ENCODE peak calls at places on chromosomes 6 and 20, in four cellular contexts. J, F, L and W are unnamed samples.

GRCh38 chr6:42120895-42121865 is 21.2 kb downstream of the C6orf132 start:
- DNase-seq in J (no peak), F (no peak), L (no peak), W (no peak)

GRCh38 chr20:56924976-56925695 is 296.0 kb downstream of the TFAP2C start:
- DNase-seq in J (peak), F (no peak), L (no peak), W (no peak)

GRCh38 chr6:128316258-128316952 is 204.0 kb downstream of the PTPRK start:
- DNase-seq in J (no peak), F (no peak), L (no peak), W (no peak)

GRCh38 chr6:21508753-21509152 is 84.8 kb upstream of the SOX4 start:
- DNase-seq in J (no peak), F (peak), L (no peak), W (no peak)

GRCh38 chr6:166736606-166737005 is 109.6 kb upstream of the RPS6KA2 start:
- DNase-seq in J (no peak), F (no peak), L (no peak), W (no peak)

GRCh38 chr6:219019-219570 is 73.2 kb upstream of the DUSP22 start:
- DNase-seq in J (no peak), F (no peak), L (peak), W (no peak)

GRCh38 chr20:64261138-64261537 is 5.6 kb downstream of the PCMTD2 start:
- DNase-seq in J (peak), F (no peak), L (no peak), W (no peak)

GRCh38 chr6:154740658-154741057 is 7.4 kb downstream of the SCAF8 start:
- DNase-seq in J (no peak), F (no peak), L (no peak), W (no peak)

GRCh38 chr6:25486580-25486979 is 165.4 kb upstream of the SCGN start:
- DNase-seq in J (peak), F (no peak), L (no peak), W (no peak)

GRCh38 chr6:130105996-130106704 is 87.8 kb downstream of the L3MBTL3 start:
- DNase-seq in J (no peak), F (no peak), L (no peak), W (peak)

GRCh38 chr6:54935739-54936138 is 89.2 kb downstream of the FAM83B start:
- DNase-seq in J (no peak), F (no peak), L (no peak), W (no peak)

GRCh38 chr6:157893238-157893637 is 70.2 kb downstream of the SNX9 start:
- DNase-seq in J (no peak), F (no peak), L (no peak), W (no peak)

GRCh38 chr6:38262609-38263008 is 377.1 kb downstream of the BTBD9 start:
- DNase-seq in J (no peak), F (no peak), L (no peak), W (no peak)

GRCh38 chr20:49583669-49584417 is 15.9 kb upstream of the PTGIS start:
- DNase-seq in J (no peak), F (peak), L (no peak), W (peak)

GRCh38 chr6:35452186-35453090 is at the start of gene FANCE:
- DNase-seq in J (peak), F (peak), L (peak), W (peak)

GRCh38 chr20:25696384-25697131 is at the start of gene ZNF337:
- DNase-seq in J (peak), F (peak), L (peak), W (peak)

GRCh38 chr20:19996970-19997369 is 20.2 kb upstream of the NAA20 start:
- DNase-seq in J (no peak), F (no peak), L (no peak), W (no peak)

GRCh38 chr20:53087034-53087777 is 115.0 kb downstream of the TSHZ2 start:
- DNase-seq in J (no peak), F (peak), L (no peak), W (no peak)

GRCh38 chr6:37607949-37608348 is 89.7 kb downstream of the MDGA1 start:
- DNase-seq in J (peak), F (peak), L (no peak), W (peak)

GRCh38 chr20:645318-646106 is 7.5 kb downstream of the SRXN1 start:
- DNase-seq in J (peak), F (peak), L (peak), W (peak)

DNA sequence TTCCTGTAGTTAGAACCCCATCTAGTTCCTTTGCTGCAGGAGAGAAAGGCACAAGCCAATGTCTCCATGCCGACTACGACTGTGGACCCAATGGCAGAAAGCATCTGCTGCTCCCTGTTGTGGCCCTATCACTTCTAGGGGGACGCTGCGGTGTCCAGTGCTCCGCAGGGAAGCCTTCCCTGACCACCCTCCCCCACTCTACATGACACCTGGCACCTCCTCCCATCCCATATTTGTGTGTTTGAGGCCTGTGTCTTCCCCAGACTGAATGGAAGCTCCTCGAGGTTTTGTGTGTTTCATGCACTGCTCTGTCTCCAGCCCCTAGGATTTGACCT is 159.5 kb downstream of the DTNBP1 start:
- DNase-seq in J (no peak), F (no peak), L (no peak), W (no peak)
- TF ChIP-seq NFIC in J (no peak), F (no peak), L (no peak), W (no peak)

GRCh38 chr6:27592481-27593199 is 119.7 kb upstream of the ZNF184 start:
- DNase-seq in J (no peak), F (peak), L (peak), W (peak)

GRCh38 chr6:27592107-27592480 is 119.2 kb upstream of the ZNF184 start:
- DNase-seq in J (no peak), F (no peak), L (no peak), W (no peak)

GRCh38 chr6:27593861-27594260 is 121.0 kb upstream of the ZNF184 start:
- DNase-seq in J (no peak), F (no peak), L (no peak), W (no peak)

GRCh38 chr6:27593200-27593818 is 120.4 kb upstream of the ZNF184 start:
- DNase-seq in J (no peak), F (no peak), L (no peak), W (peak)

DNA sequence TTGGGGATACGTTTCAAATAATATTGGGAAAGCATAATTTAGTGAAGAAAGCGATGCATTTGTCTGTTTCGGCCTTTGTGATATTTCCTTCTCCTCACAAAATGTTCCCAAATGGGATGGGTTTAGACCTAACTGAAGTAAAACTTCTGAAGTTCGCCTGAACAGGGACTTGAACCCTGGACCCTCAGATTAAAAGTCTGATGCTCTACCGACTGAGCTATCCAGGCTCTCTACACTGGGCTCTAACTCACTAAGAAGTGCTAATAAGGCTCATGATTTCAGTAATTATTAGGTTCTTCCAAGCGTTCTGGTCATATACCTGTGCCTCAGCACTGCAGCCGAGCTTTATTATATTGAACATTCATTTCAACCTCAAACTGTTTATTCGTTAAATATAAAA is 118.8 kb upstream of the ZNF184 start:
- DNase-seq in J (no peak), F (peak), L (no peak), W (peak)
- TF ChIP-seq NFIC in J (no peak), F (no peak), L (no peak), W (peak)

DNA sequence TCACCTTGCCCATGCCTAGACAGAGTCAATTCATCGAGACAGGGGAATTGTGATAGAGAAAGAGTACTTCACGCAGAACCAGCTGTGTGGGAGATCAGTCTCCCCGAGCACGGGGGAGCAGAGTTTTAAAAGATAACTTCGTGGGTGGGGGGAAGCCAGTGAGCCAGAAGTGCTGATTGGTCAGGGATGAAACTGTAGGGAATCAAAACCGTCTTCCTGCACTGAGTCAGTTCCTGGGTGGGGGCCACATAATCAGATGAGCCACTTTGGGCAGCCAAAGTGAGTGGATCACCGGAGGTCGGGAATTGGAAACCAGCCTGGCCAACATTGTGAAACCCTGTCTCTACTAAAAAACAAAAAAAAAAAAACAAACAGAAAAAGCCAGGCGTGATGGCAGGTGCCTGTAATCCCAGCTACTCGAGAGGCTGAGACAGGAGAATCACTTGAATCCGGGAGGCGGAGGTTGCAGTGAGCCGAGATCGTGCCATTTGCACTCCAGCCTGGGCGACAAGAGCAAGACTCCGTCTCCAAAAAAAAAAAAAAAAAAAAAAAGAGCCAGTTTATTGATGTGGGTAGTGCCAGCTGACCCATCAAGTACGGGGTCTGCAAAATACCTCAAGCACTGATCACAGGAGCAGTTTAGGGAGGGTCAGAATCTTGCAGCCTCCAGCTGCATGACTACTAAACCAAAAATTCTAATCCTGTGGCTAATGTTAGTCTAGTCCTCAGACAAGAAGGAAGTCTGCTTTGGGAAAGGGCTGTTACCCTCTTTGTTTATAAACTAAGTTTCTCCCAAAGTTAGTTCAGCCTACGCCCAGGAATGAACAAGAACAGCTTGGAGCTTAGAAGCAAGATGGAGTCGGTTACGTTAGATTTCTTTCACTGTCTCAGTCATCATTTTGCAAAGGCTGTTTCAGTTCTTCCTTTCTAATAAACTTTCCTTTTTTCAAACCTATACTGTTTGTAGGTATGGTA is 3.9 kb upstream of the TRIM39 start:
- DNase-seq in J (no peak), F (no peak), L (no peak), W (peak)
- TF ChIP-seq NFIC in J (no peak), F (no peak), L (no peak), W (peak)

DNA sequence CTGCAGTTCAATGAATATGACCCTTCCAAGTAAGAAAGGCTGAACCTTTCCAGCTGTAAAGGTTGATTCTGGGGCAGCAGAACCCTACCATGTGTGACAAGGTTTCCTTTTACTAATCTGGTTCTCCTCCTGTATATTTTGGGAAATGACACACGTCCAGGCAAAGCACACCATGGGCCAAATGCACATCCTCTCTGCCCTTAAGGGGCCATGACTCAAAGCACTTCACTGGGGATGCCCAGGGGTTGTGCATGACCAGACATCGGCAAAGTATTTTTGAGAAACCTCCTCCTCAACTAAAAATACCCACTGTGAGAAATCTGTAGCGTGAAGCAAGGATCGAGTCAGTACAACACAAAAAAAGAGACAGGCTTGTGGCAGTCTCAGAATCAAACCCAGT is 174.7 kb downstream of the BACH2 start:
- DNase-seq in J (no peak), F (no peak), L (no peak), W (no peak)
- TF ChIP-seq NFIC in J (no peak), F (no peak), L (no peak), W (no peak)

GRCh38 chr6:150499882-150500312 is 99.8 kb upstream of the PLEKHG1 start:
- DNase-seq in J (no peak), F (no peak), L (no peak), W (no peak)
- TF ChIP-seq NFIC in J (no peak), F (no peak), L (no peak), W (no peak)

GRCh38 chr20:61560361-61560853 is 308.3 kb downstream of the CDH4 start:
- DNase-seq in J (no peak), F (no peak), L (no peak), W (peak)
- TF ChIP-seq NFIC in J (no peak), F (no peak), L (no peak), W (peak)

GRCh38 chr6:168197636-168198301 is 118.8 kb upstream of the FRMD1 start:
- DNase-seq in J (no peak), F (no peak), L (no peak), W (no peak)
- TF ChIP-seq NFIC in J (no peak), F (no peak), L (no peak), W (no peak)